ENCODE peak calls at places on chromosomes 16 and 17, in six cellular contexts. B, G, J, M, X and Q are unnamed samples.

GRCh38 chr16:56606071-56606687 is 2.2 kb upstream of the MT2A start:
- DNase-seq in X (peak), J (peak), B (peak), M (no peak), G (peak), Q (no peak)

GRCh38 chr17:31428512-31428911 is 37.0 kb downstream of the RAB11FIP4 start:
- DNase-seq in M (no peak), X (no peak), J (no peak), B (no peak), G (no peak), Q (no peak)

GRCh38 chr16:73232555-73233422 is 184.9 kb upstream of the ZFHX3 start:
- DNase-seq in B (no peak), X (peak), J (peak), G (peak), M (no peak), Q (no peak)

GRCh38 chr17:36117505-36118382 is 14.1 kb downstream of the CCL4 start:
- DNase-seq in G (no peak), J (no peak), B (no peak), X (no peak), M (no peak), Q (no peak)

GRCh38 chr16:3487521-3488410 is 7.5 kb downstream of the C16orf90 start:
- DNase-seq in J (no peak), X (peak), M (no peak), B (no peak), G (peak), Q (no peak)

GRCh38 chr16:502179-502943 is 25.2 kb upstream of the CAPN15 start:
- DNase-seq in X (no peak), M (no peak), J (no peak), G (no peak), B (no peak), Q (no peak)

GRCh38 chr16:69397821-69398521 is 12.2 kb upstream of the TERF2 start:
- DNase-seq in X (peak), G (no peak), B (peak), M (no peak), J (peak), Q (no peak)

GRCh38 chr17:42067371-42068180 is 17.2 kb upstream of the C17orf113 start:
- DNase-seq in B (peak), G (peak), X (peak), J (peak), M (peak), Q (no peak)

GRCh38 chr17:50493744-50494143 is 14.5 kb upstream of the MYCBPAP start:
- DNase-seq in M (no peak), B (no peak), X (no peak), G (no peak), J (no peak), Q (no peak)

GRCh38 chr16:52690468-52690867 is 143.5 kb upstream of the TOX3 start:
- DNase-seq in G (no peak), M (no peak), J (no peak), X (no peak), B (no peak), Q (no peak)

GRCh38 chr16:57004387-57005250 is 15.3 kb downstream of the NLRC5 start:
- DNase-seq in J (no peak), M (no peak), G (no peak), B (no peak), X (no peak), Q (no peak)

GRCh38 chr16:54817432-54817831 is 113.2 kb upstream of the IRX5 start:
- DNase-seq in G (no peak), X (peak), J (peak), M (no peak), B (peak), Q (no peak)

GRCh38 chr17:47978324-47978723 is 7.4 kb downstream of the CDK5RAP3 start:
- DNase-seq in X (peak), M (no peak), B (peak), G (peak), J (peak), Q (no peak)

GRCh38 chr17:53932386-53932785 is 109.7 kb downstream of the KIF2B start:
- DNase-seq in G (no peak), J (no peak), M (no peak), B (no peak), X (peak), Q (no peak)

GRCh38 chr17:68491381-68491849 is 20.8 kb upstream of the PRKAR1A start:
- DNase-seq in B (no peak), G (no peak), X (no peak), M (no peak), J (no peak), Q (no peak)

GRCh38 chr16:3401719-3402397 is 843 bp downstream of the ZNF174 start:
- DNase-seq in G (no peak), J (peak), X (peak), M (no peak), B (peak), Q (no peak)

GRCh38 chr17:81346908-81347349 is 48.3 kb upstream of the BAHCC1 start:
- DNase-seq in J (no peak), B (no peak), X (no peak), G (no peak), M (no peak), Q (no peak)